ENCODE peak calls at places on chromosomes 1 and 21, in five cellular contexts. J is right lobe of liver; W is right atrium auricular region; X is CD8-positive, alpha-beta T cell; V is IMR-90. D is an unnamed sample. For H3K4me1, the result is how much of the 10 kb centered on the place peaks cover.

GRCh38 chr1:32128971-32129370 is 21.1 kb downstream of the KPNA6 start:
- DNase-seq in J (no peak), W (no peak), X (no peak), V (no peak), D (no peak)

GRCh38 chr1:184754479-184755225 is at the start of gene EDEM3:
- DNase-seq in J (peak), W (peak), X (peak), V (peak), D (peak)

GRCh38 chr21:17732306-17732705 is 86.8 kb downstream of the C21orf91 start:
- DNase-seq in J (no peak), W (no peak), X (no peak), V (peak), D (no peak)

GRCh38 chr1:119617751-119618691 is 30.0 kb downstream of the ZNF697 start:
- DNase-seq in J (no peak), W (no peak), X (no peak), V (peak), D (peak)

GRCh38 chr1:245060684-245061374 is 94.0 kb upstream of the KIF26B start:
- DNase-seq in J (peak), W (no peak), X (no peak), V (peak), D (no peak)

GRCh38 chr1:214850432-214851010 is 232.0 kb upstream of the KCNK2 start:
- DNase-seq in J (no peak), W (no peak), X (no peak), V (no peak), D (no peak)

GRCh38 chr1:207868252-207868768 is 42.6 kb downstream of the CD34 start:
- DNase-seq in J (peak), W (no peak), X (peak), V (no peak), D (peak)

GRCh38 chr1:219542828-219543518 is 69.9 kb downstream of the ZC3H11B start:
- DNase-seq in J (no peak), W (no peak), X (no peak), V (peak), D (no peak)

GRCh38 chr1:108877858-108878257 is 1.1 kb downstream of the GPSM2 start:
- DNase-seq in J (no peak), W (no peak), X (no peak), V (no peak), D (no peak)

GRCh38 chr1:206855863-206856262 is 9.6 kb upstream of the IL20 start:
- DNase-seq in J (no peak), W (no peak), X (no peak), V (no peak), D (no peak)

GRCh38 chr1:224525411-224526040 is 90.6 kb upstream of the CNIH3 start:
- DNase-seq in J (no peak), W (no peak), X (no peak), V (peak), D (no peak)

GRCh38 chr1:45148209-45148608 is 58.2 kb downstream of the ZSWIM5 start:
- DNase-seq in J (no peak), W (no peak), X (no peak), V (no peak), D (no peak)

GRCh38 chr21:42423197-42423675 is 19.5 kb downstream of the UBASH3A start:
- DNase-seq in J (no peak), W (no peak), X (peak), V (no peak), D (no peak)

GRCh38 chr1:179228783-179229213 is 679 bp downstream of the ABL2 start:
- DNase-seq in J (peak), W (no peak), X (peak), V (peak), D (peak)

GRCh38 chr1:218377143-218377660 is 32.1 kb downstream of the TGFB2 start:
- DNase-seq in J (no peak), W (no peak), X (peak), V (peak), D (no peak)

GRCh38 chr1:156001682-156002171 is 19.0 kb downstream of the SSR2 start:
- DNase-seq in J (no peak), W (no peak), X (no peak), V (no peak), D (no peak)

GRCh38 chr1:31765041-31765467 is 914 bp upstream of the ADGRB2 start:
- DNase-seq in J (no peak), W (no peak), X (no peak), V (peak), D (no peak)

GRCh38 chr1:18447509-18448220 is 33.1 kb upstream of the KLHDC7A start:
- DNase-seq in J (no peak), W (no peak), X (no peak), V (no peak), D (no peak)

GRCh38 chr1:100354971-100355394 is 2.7 kb downstream of the CDC14A start:
- DNase-seq in J (no peak), W (no peak), X (peak), V (peak), D (no peak)

GRCh38 chr1:79042539-79042938 is 36.0 kb upstream of the ADGRL4 start:
- DNase-seq in J (no peak), W (no peak), X (no peak), V (no peak), D (no peak)

GRCh38 chr1:55203064-55203463 is 12.1 kb downstream of the USP24 start:
- DNase-seq in J (no peak), W (no peak), X (no peak), V (no peak), D (no peak)

GRCh38 chr1:154819628-154820590 is 50.2 kb downstream of the KCNN3 start:
- DNase-seq in J (no peak), W (no peak), X (peak), V (no peak), D (no peak)

GRCh38 chr1:11062965-11063401 is 3.2 kb upstream of the SRM start:
- DNase-seq in J (no peak), W (no peak), X (peak), V (no peak), D (no peak)

GRCh38 chr1:151832318-151832984 is 849 bp upstream of the RORC start:
- DNase-seq in J (peak), W (peak), X (no peak), V (peak), D (peak)

GRCh38 chr1:151829352-151830046 is 2.1 kb downstream of the RORC start:
- DNase-seq in J (no peak), W (no peak), X (no peak), V (no peak), D (no peak)

GRCh38 chr1:151830055-151830454 is 1.5 kb downstream of the RORC start:
- DNase-seq in J (no peak), W (no peak), X (no peak), V (no peak), D (no peak)

GRCh38 chr1:151831605-151832004 is at the start of gene RORC:
- DNase-seq in J (peak), W (no peak), X (no peak), V (no peak), D (peak)

GRCh38 chr1:151831256-151831591 is 378 bp downstream of the RORC start:
- DNase-seq in J (no peak), W (no peak), X (no peak), V (no peak), D (no peak)
- H3K4me1 ChIP-seq in J (half or more), W (under half), X (half or more), V (under half), D (under half)

DNA sequence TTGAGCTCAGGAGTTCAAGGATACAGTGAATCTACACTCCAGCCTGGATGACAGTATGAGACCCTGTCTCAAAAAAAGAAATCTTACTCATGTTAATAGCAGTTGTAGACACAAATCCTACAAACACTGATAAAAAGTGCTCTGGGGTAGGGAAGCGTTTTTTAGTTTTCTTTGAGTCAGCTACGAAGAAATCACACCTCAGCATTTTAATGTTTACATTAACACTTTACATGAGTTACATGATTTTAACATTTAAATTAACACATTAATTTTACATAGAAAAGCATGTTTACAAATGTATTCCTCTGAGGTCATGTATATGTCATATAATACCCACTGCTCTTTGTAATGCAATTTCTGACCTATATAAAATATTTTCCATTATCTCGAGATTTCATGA is 419.2 kb downstream of the DPYD start:
- DNase-seq in J (no peak), W (no peak), X (no peak), V (no peak), D (no peak)
- TF ChIP-seq CTCF in J (no peak), W (no peak), X (no peak), V (no peak), D (no peak)

DNA sequence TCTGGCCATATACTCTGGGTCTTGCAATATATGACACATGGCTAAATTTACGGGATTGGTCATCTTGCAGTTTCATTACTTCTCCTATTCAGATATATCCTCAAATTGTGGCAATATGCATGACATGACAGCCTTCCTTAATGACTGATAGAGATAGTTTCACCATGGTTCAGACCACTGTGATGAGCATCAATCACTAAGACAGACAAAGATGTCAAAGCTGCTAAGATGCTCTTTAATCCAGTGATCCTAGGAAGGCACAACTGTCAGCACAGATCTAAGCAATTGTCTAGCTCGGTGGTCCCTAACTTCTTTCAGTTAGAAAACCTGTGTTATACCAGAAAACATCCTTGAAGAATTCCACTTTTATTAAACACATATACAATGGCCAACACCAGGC is 70.9 kb upstream of the ADGRL2 start:
- DNase-seq in J (no peak), W (no peak), X (no peak), V (no peak), D (no peak)
- H3K4me1 ChIP-seq in J (under half), W (under half), X (under half), V (under half), D (under half)

DNA sequence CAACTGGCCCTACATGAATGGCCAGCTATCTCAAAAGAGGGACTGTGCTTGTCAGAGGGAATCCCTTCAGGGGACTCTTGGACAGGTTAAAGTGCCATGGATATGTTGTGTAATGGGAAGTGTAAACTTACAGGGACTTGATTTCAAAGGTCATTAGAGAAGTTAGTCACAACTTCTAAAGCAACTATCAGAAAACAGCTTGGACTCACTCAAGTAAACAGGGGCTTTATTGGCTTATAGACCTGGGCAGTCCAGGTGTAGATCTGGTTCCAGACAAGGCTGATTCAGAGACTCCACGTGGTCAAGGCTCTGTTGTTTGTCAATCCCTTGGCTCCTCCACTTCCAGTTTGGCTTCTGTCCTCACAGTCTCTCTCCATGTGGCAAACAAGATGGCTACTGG is 2.3 kb downstream of the CRP start:
- DNase-seq in J (peak), W (no peak), X (no peak), V (no peak), D (no peak)
- TF ChIP-seq CTCF in J (no peak), W (no peak), X (no peak), V (no peak), D (no peak)

GRCh38 chr1:3681898-3682806 is 29.8 kb downstream of the TP73 start:
- DNase-seq in J (no peak), W (no peak), X (no peak), V (no peak), D (no peak)

GRCh38 chr1:3680488-3681230 is 28.3 kb downstream of the TP73 start:
- DNase-seq in J (no peak), W (no peak), X (no peak), V (no peak), D (no peak)

GRCh38 chr1:3683197-3683596 is 30.9 kb downstream of the TP73 start:
- DNase-seq in J (no peak), W (no peak), X (no peak), V (no peak), D (no peak)

GRCh38 chr1:3679799-3680453 is 27.6 kb downstream of the TP73 start:
- DNase-seq in J (no peak), W (no peak), X (no peak), V (no peak), D (no peak)

DNA sequence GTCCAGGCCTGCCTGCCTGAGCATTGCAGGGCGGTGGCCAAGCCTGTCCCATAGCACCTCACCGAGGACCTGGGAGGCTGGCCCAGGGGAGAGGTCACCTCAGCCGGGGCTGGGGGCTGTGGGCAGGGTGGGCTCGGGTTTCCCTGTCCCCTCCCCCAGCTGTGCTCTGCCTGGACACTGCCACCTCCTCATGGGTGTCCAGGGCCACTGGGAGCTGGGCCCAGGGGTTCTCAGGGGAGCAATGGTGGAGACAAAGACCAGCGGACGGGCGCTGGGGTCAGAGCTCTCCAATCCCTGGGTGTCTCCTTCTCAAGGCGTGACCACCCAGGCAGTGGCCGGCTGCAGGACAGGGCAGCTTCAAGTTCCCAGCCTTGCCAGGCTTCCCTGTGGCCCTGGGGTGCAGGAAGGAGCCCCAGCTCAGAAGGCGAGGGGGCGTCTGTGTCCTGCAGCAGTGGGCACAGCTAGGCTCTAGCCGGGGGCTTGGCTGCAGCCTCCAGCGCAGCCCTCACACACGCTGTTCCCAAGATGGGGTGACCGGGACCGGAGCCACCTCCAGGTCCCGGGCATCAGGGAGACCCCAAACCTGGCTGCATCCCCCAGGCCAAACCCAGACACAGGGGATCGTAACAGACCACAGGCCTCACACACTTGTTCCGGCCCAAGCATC is 29.0 kb downstream of the TP73 start:
- DNase-seq in J (no peak), W (no peak), X (no peak), V (no peak), D (no peak)
- H3K4me1 ChIP-seq in J (under half), W (under half), X (under half), V (under half), D (under half)

GRCh38 chr1:182811975-182812727 is 22.6 kb downstream of the NPL start:
- DNase-seq in J (no peak), W (no peak), X (no peak), V (no peak), D (no peak)
- TF ChIP-seq CTCF in J (no peak), W (no peak), X (no peak), V (no peak), D (no peak)

GRCh38 chr1:3247521-3248031 is 178.6 kb downstream of the PRDM16 start:
- DNase-seq in J (no peak), W (no peak), X (no peak), V (no peak), D (no peak)

GRCh38 chr1:3244539-3245315 is 175.7 kb downstream of the PRDM16 start:
- DNase-seq in J (no peak), W (no peak), X (no peak), V (no peak), D (no peak)

GRCh38 chr1:3245768-3246167 is 176.8 kb downstream of the PRDM16 start:
- DNase-seq in J (no peak), W (no peak), X (no peak), V (no peak), D (no peak)

GRCh38 chr1:3245344-3245743 is 176.3 kb downstream of the PRDM16 start:
- DNase-seq in J (no peak), W (no peak), X (no peak), V (no peak), D (no peak)

GRCh38 chr1:3246251-3246650 is 177.2 kb downstream of the PRDM16 start:
- DNase-seq in J (no peak), W (no peak), X (no peak), V (no peak), D (no peak)
- H3K4me1 ChIP-seq in J (under half), W (under half), X (under half), V (under half), D (under half)

GRCh38 chr1:235329139-235329808 is 904 bp downstream of the GGPS1 start:
- DNase-seq in J (no peak), W (no peak), X (peak), V (peak), D (no peak)
- TF ChIP-seq CTCF in J (no peak), W (peak), X (peak), V (no peak), D (no peak)